ENCODE peak calls at places on chromosomes 5 and 9, in five cellular contexts. X is endothelial cell of umbilical vein; M is CD4-positive, alpha-beta T cell; V is psoas muscle; C is PC-3. E is an unnamed sample.

GRCh38 chr9:120841930-120842684 is 615 bp downstream of the PSMD5 start:
- DNase-seq in C (peak), X (no peak), V (no peak), M (no peak), E (peak)

GRCh38 chr9:82117025-82117424 is 128.5 kb downstream of the SPATA31D1 start:
- DNase-seq in V (no peak), C (no peak), X (no peak), M (no peak), E (no peak)

GRCh38 chr9:93686880-93687236 is 110.5 kb downstream of the PHF2 start:
- DNase-seq in C (no peak), V (no peak), X (no peak), M (no peak), E (no peak)

GRCh38 chr5:54593809-54594208 is 76.2 kb downstream of the SNX18 start:
- DNase-seq in M (no peak), C (no peak), V (no peak), X (no peak), E (no peak)

GRCh38 chr9:118693645-118694044 is 675.6 kb downstream of the BRINP1 start:
- DNase-seq in M (no peak), C (no peak), V (no peak), X (no peak), E (no peak)

GRCh38 chr5:153781325-153781724 is 257.4 kb downstream of the FAM114A2 start:
- DNase-seq in M (no peak), C (no peak), V (no peak), X (no peak), E (peak)

GRCh38 chr9:72465602-72466001 is 55.8 kb upstream of the TMC1 start:
- DNase-seq in X (peak), M (no peak), V (no peak), C (no peak), E (peak)

GRCh38 chr5:125210241-125210947 is 464.0 kb upstream of the ZNF608 start:
- DNase-seq in M (no peak), V (no peak), X (no peak), C (no peak), E (peak)

GRCh38 chr5:109857405-109858031 is 167.8 kb downstream of the MAN2A1 start:
- DNase-seq in M (peak), V (no peak), C (peak), X (no peak), E (no peak)

GRCh38 chr9:69604568-69605219 is 67.5 kb downstream of the APBA1 start:
- DNase-seq in M (no peak), C (no peak), V (no peak), X (peak), E (no peak)

DNA sequence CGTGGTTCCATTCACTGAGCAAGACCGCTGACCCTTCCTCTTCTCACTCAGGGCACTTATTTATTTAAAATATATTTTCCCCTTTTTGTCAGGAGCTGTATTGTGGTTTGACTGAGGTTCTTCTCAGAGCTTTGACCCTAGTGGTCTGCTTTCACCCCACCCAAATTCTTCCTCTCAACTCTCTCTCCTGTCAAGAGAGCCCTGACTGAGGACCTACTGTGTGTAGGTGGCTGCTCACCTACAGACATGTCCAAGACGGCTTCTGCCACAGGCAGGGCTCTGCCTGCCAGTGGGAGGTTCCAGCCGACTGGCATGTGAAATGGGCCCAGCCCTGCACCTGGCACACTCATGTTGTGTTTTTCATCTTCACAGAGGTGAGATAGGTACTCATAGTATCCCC is 5.2 kb downstream of the DCANP1 start:
- DNase-seq in M (no peak), X (no peak), C (no peak), V (no peak), E (no peak)
- H3K27ac ChIP-seq in M (no peak), X (no peak), C (no peak), V (no peak), E (no peak)

DNA sequence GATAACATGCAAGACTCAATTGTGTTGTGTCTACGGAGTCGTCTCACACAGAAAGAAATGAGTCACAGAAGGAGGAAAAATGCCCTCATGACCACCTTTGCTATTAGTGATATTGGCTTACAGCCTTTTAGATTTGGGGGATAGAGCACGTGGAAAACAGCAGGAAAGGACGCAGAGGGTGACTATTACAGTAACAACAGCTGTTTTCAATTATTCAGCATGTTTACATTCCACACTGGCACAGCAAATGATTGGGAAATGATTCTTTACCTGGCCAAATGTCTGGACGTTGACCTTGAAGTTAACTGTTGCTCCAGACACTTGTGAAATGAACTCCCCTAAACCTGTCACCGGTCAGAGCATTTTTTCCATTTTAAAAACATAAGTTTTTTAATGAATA is 46.8 kb downstream of the APTX start:
- DNase-seq in M (no peak), V (no peak), C (no peak), X (peak), E (peak)
- H3K27ac ChIP-seq in M (no peak), V (no peak), C (no peak), X (no peak), E (no peak)

GRCh38 chr9:22683393-22684075 is 236.9 kb downstream of the DMRTA1 start:
- DNase-seq in M (no peak), V (no peak), X (no peak), C (peak), E (peak)
- H3K27ac ChIP-seq in M (no peak), V (peak), X (no peak), C (peak), E (no peak)

GRCh38 chr9:4615778-4616177 is 46.3 kb upstream of the PLPP6 start:
- DNase-seq in C (no peak), X (no peak), M (no peak), V (no peak), E (no peak)
- H3K27ac ChIP-seq in C (no peak), X (no peak), M (no peak), V (no peak), E (no peak)

GRCh38 chr9:124329996-124330714 is 72.4 kb downstream of the NEK6 start:
- DNase-seq in V (peak), X (no peak), C (no peak), M (no peak), E (no peak)
- H3K27ac ChIP-seq in V (peak), X (no peak), C (no peak), M (no peak), E (no peak)

GRCh38 chr5:135034186-135034962 is at the start of gene PITX1:
- DNase-seq in M (peak), X (no peak), V (peak), C (peak), E (peak)
- H3K27ac ChIP-seq in M (no peak), X (no peak), V (peak), C (peak), E (no peak)

E was measured in mesenchymal stem cell.